ENCODE peak calls at places on chromosomes 2 and 18, in seven cellular contexts. One of them, this sample, is unnamed.

GRCh38 chr2:187547353-187547979 is 6.8 kb downstream of the TFPI start:
- DNase-seq in dorsolateral prefrontal cortex: no peak
- DNase-seq in psoas muscle: peak; percentile 44
- DNase-seq in aorta: peak; percentile 61
- DNase-seq in right lobe of liver: no peak
- DNase-seq in neural progenitor cell: no peak
- DNase-seq in CD4-positive, alpha-beta T cell: no peak
- DNase-seq in this sample: peak; percentile 60

GRCh38 chr18:22457552-22457951 is 39.8 kb upstream of the CTAGE1 start:
- DNase-seq in dorsolateral prefrontal cortex: no peak
- DNase-seq in psoas muscle: no peak
- DNase-seq in aorta: no peak
- DNase-seq in right lobe of liver: no peak
- DNase-seq in neural progenitor cell: no peak
- DNase-seq in CD4-positive, alpha-beta T cell: no peak
- DNase-seq in this sample: no peak

GRCh38 chr2:45951025-45951737 is 299.7 kb downstream of the PRKCE start:
- DNase-seq in dorsolateral prefrontal cortex: no peak
- DNase-seq in psoas muscle: no peak
- DNase-seq in aorta: no peak
- DNase-seq in right lobe of liver: no peak
- DNase-seq in neural progenitor cell: no peak
- DNase-seq in CD4-positive, alpha-beta T cell: no peak
- DNase-seq in this sample: no peak

GRCh38 chr2:9310390-9310789 is 103.8 kb downstream of the ASAP2 start:
- DNase-seq in dorsolateral prefrontal cortex: no peak
- DNase-seq in psoas muscle: peak; percentile 60
- DNase-seq in aorta: peak; percentile 77
- DNase-seq in right lobe of liver: no peak
- DNase-seq in neural progenitor cell: no peak
- DNase-seq in CD4-positive, alpha-beta T cell: no peak
- DNase-seq in this sample: no peak

GRCh38 chr2:50126845-50127244 is 905.1 kb downstream of the NRXN1 start:
- DNase-seq in dorsolateral prefrontal cortex: no peak
- DNase-seq in psoas muscle: no peak
- DNase-seq in aorta: no peak
- DNase-seq in right lobe of liver: no peak
- DNase-seq in neural progenitor cell: no peak
- DNase-seq in CD4-positive, alpha-beta T cell: no peak
- DNase-seq in this sample: peak; percentile 10

GRCh38 chr2:102975996-102976636 is 214.3 kb downstream of the TMEM182 start:
- DNase-seq in dorsolateral prefrontal cortex: peak; percentile 38
- DNase-seq in psoas muscle: no peak
- DNase-seq in aorta: no peak
- DNase-seq in right lobe of liver: no peak
- DNase-seq in neural progenitor cell: peak; percentile 83
- DNase-seq in CD4-positive, alpha-beta T cell: no peak
- DNase-seq in this sample: peak; percentile 6

GRCh38 chr2:23711979-23712755 is 214.8 kb downstream of the ATAD2B start:
- DNase-seq in dorsolateral prefrontal cortex: no peak
- DNase-seq in psoas muscle: no peak
- DNase-seq in aorta: peak; percentile 33
- DNase-seq in right lobe of liver: no peak
- DNase-seq in neural progenitor cell: peak; percentile 84
- DNase-seq in CD4-positive, alpha-beta T cell: no peak
- DNase-seq in this sample: no peak

GRCh38 chr2:8849322-8849721 is 11.9 kb upstream of the KIDINS220 start:
- DNase-seq in dorsolateral prefrontal cortex: no peak
- DNase-seq in psoas muscle: no peak
- DNase-seq in aorta: no peak
- DNase-seq in right lobe of liver: no peak
- DNase-seq in neural progenitor cell: no peak
- DNase-seq in CD4-positive, alpha-beta T cell: no peak
- DNase-seq in this sample: no peak

GRCh38 chr2:234135750-234136221 is 85.3 kb downstream of the SPP2 start:
- DNase-seq in dorsolateral prefrontal cortex: peak; percentile 59
- DNase-seq in psoas muscle: peak; percentile 33
- DNase-seq in aorta: peak; percentile 70
- DNase-seq in right lobe of liver: peak; percentile 60
- DNase-seq in neural progenitor cell: peak; percentile 94
- DNase-seq in CD4-positive, alpha-beta T cell: peak; percentile 43
- DNase-seq in this sample: no peak

GRCh38 chr2:127051116-127051779 is 55.7 kb downstream of the BIN1 start:
- DNase-seq in dorsolateral prefrontal cortex: no peak
- DNase-seq in psoas muscle: peak; percentile 54
- DNase-seq in aorta: peak; percentile 50
- DNase-seq in right lobe of liver: peak; percentile 47
- DNase-seq in neural progenitor cell: no peak
- DNase-seq in CD4-positive, alpha-beta T cell: no peak
- DNase-seq in this sample: no peak

GRCh38 chr2:24969784-24970183 is 2.0 kb downstream of the DNAJC27 start:
- DNase-seq in dorsolateral prefrontal cortex: no peak
- DNase-seq in psoas muscle: no peak
- DNase-seq in aorta: no peak
- DNase-seq in right lobe of liver: no peak
- DNase-seq in neural progenitor cell: no peak
- DNase-seq in CD4-positive, alpha-beta T cell: no peak
- DNase-seq in this sample: no peak

GRCh38 chr2:236168110-236169067 is at the start of gene GBX2:
- DNase-seq in dorsolateral prefrontal cortex: no peak
- DNase-seq in psoas muscle: no peak
- DNase-seq in aorta: no peak
- DNase-seq in right lobe of liver: no peak
- DNase-seq in neural progenitor cell: peak; percentile 95
- DNase-seq in CD4-positive, alpha-beta T cell: no peak
- DNase-seq in this sample: peak; percentile 14

DNA sequence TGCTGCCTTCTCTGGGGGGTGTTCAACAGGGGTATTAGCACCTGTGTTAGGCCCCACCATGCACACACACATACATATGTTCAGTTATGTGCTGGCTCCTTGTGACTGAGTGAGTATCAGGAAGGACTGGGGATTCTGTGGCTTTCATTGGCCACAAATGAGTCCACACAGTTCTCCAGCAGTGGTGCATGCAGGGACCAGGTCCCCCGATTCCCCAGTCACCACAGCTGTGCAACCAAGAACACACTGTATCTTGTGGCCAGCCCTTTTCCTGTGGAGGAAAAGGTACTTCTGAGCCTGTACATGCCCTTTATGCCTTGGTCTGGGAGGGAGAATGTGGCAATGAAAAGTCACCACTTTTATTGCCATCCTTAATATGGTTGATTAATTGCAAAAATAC is 74.9 kb upstream of the KLF7 start:
- DNase-seq in dorsolateral prefrontal cortex: no peak
- DNase-seq in psoas muscle: no peak
- DNase-seq in aorta: no peak
- DNase-seq in right lobe of liver: no peak
- DNase-seq in neural progenitor cell: no peak
- DNase-seq in CD4-positive, alpha-beta T cell: no peak
- DNase-seq in this sample: no peak
- H3K27ac ChIP-seq in dorsolateral prefrontal cortex: no peak overlapping the region
- H3K27ac ChIP-seq in psoas muscle: no peak overlapping the region
- H3K27ac ChIP-seq in aorta: no peak overlapping the region
- H3K27ac ChIP-seq in right lobe of liver: no peak overlapping the region
- H3K27ac ChIP-seq in neural progenitor cell: no peak overlapping the region
- H3K27ac ChIP-seq in CD4-positive, alpha-beta T cell: no peak overlapping the region
- H3K27ac ChIP-seq in this sample: peak overlapping the region; percentile 100

DNA sequence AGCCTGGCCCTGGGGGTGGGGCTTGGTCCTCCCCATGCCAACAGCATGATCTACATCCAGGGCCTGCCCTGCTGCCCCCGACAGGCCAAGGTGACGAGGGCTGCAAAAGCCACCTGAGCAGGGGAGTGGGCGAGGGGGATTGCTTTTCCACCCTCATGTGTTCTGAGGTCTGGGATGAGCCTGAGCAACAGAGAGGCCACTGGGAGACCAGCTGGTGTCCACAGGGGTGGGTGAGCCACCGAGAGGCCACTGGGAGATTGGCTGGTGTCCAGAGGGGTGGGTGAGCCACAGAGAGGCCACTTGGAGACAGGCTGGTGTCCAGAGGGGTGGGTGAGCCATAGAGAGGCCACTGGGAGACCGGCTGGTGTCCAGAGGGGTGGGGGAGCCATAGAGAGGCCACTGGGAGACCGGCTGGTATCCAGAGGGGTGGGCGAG is 147.4 kb upstream of the GPC1 start:
- DNase-seq in dorsolateral prefrontal cortex: no peak
- DNase-seq in psoas muscle: no peak
- DNase-seq in aorta: no peak
- DNase-seq in right lobe of liver: no peak
- DNase-seq in neural progenitor cell: no peak
- DNase-seq in CD4-positive, alpha-beta T cell: no peak
- DNase-seq in this sample: no peak
- H3K27ac ChIP-seq in dorsolateral prefrontal cortex: no peak overlapping the region
- H3K27ac ChIP-seq in psoas muscle: no peak overlapping the region
- H3K27ac ChIP-seq in aorta: no peak overlapping the region
- H3K27ac ChIP-seq in right lobe of liver: no peak overlapping the region
- H3K27ac ChIP-seq in neural progenitor cell: no peak overlapping the region
- H3K27ac ChIP-seq in CD4-positive, alpha-beta T cell: no peak overlapping the region
- H3K27ac ChIP-seq in this sample: no peak overlapping the region

GRCh38 chr18:68391801-68392200 is 323.1 kb downstream of the TMX3 start:
- DNase-seq in dorsolateral prefrontal cortex: no peak
- DNase-seq in psoas muscle: no peak
- DNase-seq in aorta: no peak
- DNase-seq in right lobe of liver: no peak
- DNase-seq in neural progenitor cell: no peak
- DNase-seq in CD4-positive, alpha-beta T cell: no peak
- DNase-seq in this sample: no peak

GRCh38 chr18:68387246-68387645 is 327.7 kb downstream of the TMX3 start:
- DNase-seq in dorsolateral prefrontal cortex: no peak
- DNase-seq in psoas muscle: no peak
- DNase-seq in aorta: no peak
- DNase-seq in right lobe of liver: no peak
- DNase-seq in neural progenitor cell: no peak
- DNase-seq in CD4-positive, alpha-beta T cell: no peak
- DNase-seq in this sample: no peak
- H3K27ac ChIP-seq in dorsolateral prefrontal cortex: no peak overlapping the region
- H3K27ac ChIP-seq in psoas muscle: no peak overlapping the region
- H3K27ac ChIP-seq in aorta: no peak overlapping the region
- H3K27ac ChIP-seq in right lobe of liver: no peak overlapping the region
- H3K27ac ChIP-seq in neural progenitor cell: no peak overlapping the region
- H3K27ac ChIP-seq in CD4-positive, alpha-beta T cell: no peak overlapping the region
- H3K27ac ChIP-seq in this sample: no peak overlapping the region

DNA sequence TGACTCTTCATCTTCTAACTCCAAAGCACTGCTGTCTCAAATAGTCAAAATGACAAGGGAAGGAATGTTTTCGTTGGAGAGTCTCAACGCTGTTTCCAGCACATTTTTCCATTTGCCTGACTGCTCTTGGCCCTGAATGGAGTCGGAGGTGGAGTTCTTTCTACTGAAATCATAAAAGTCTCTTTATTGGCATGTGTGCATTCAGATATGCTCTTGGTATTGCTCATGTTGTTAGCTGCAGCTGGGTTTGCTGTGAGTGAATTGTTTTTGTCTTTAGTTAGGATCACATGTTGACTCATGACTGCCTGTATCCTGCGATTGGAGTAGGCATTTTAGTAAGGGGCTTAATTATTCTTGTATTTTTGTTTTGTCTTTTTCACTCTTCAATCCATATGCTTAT is 16.8 kb downstream of the TMEM17 start:
- DNase-seq in dorsolateral prefrontal cortex: no peak
- DNase-seq in psoas muscle: no peak
- DNase-seq in aorta: no peak
- DNase-seq in right lobe of liver: no peak
- DNase-seq in neural progenitor cell: no peak
- DNase-seq in CD4-positive, alpha-beta T cell: no peak
- DNase-seq in this sample: no peak
- H3K27ac ChIP-seq in dorsolateral prefrontal cortex: no peak overlapping the region
- H3K27ac ChIP-seq in psoas muscle: no peak overlapping the region
- H3K27ac ChIP-seq in aorta: no peak overlapping the region
- H3K27ac ChIP-seq in right lobe of liver: no peak overlapping the region
- H3K27ac ChIP-seq in neural progenitor cell: no peak overlapping the region
- H3K27ac ChIP-seq in CD4-positive, alpha-beta T cell: no peak overlapping the region
- H3K27ac ChIP-seq in this sample: peak overlapping the region; percentile 3

GRCh38 chr2:157327200-157327599 is 1.6 kb upstream of the ERMN start:
- DNase-seq in dorsolateral prefrontal cortex: no peak
- DNase-seq in psoas muscle: no peak
- DNase-seq in aorta: no peak
- DNase-seq in right lobe of liver: no peak
- DNase-seq in neural progenitor cell: no peak
- DNase-seq in CD4-positive, alpha-beta T cell: no peak
- DNase-seq in this sample: no peak
- H3K27ac ChIP-seq in dorsolateral prefrontal cortex: peak overlapping the region; percentile 55
- H3K27ac ChIP-seq in psoas muscle: no peak overlapping the region
- H3K27ac ChIP-seq in aorta: no peak overlapping the region
- H3K27ac ChIP-seq in right lobe of liver: no peak overlapping the region
- H3K27ac ChIP-seq in neural progenitor cell: no peak overlapping the region
- H3K27ac ChIP-seq in CD4-positive, alpha-beta T cell: no peak overlapping the region
- H3K27ac ChIP-seq in this sample: no peak overlapping the region

GRCh38 chr2:27378809-27379290 is 1.7 kb downstream of the ZNF513 start:
- DNase-seq in dorsolateral prefrontal cortex: no peak
- DNase-seq in psoas muscle: no peak
- DNase-seq in aorta: peak; percentile 48
- DNase-seq in right lobe of liver: no peak
- DNase-seq in neural progenitor cell: no peak
- DNase-seq in CD4-positive, alpha-beta T cell: no peak
- DNase-seq in this sample: no peak
- H3K27ac ChIP-seq in dorsolateral prefrontal cortex: no peak overlapping the region
- H3K27ac ChIP-seq in psoas muscle: peak overlapping the region; percentile 96
- H3K27ac ChIP-seq in aorta: no peak overlapping the region
- H3K27ac ChIP-seq in right lobe of liver: no peak overlapping the region
- H3K27ac ChIP-seq in neural progenitor cell: peak overlapping the region; percentile 29
- H3K27ac ChIP-seq in CD4-positive, alpha-beta T cell: no peak overlapping the region
- H3K27ac ChIP-seq in this sample: peak overlapping the region; percentile 90